ENCODE peak calls at places on chromosomes 12 and 14, in six cellular contexts. M, O, T, I, K and E are unnamed samples.

GRCh38 chr12:92629349-92630065 is 73.3 kb upstream of the PLEKHG7 start:
- DNase-seq in T (no peak), M (peak), O (peak), K (peak), I (no peak), E (no peak)

GRCh38 chr12:39427360-39427808 is 15.5 kb downstream of the KIF21A start:
- DNase-seq in I (no peak), K (no peak), T (peak), M (no peak), O (no peak), E (peak)

GRCh38 chr12:34601689-34602088 is 579.4 kb downstream of the ALG10 start:
- DNase-seq in I (no peak), T (no peak), M (peak), O (no peak), K (no peak), E (no peak)

GRCh38 chr12:131340616-131341210 is 370.2 kb upstream of the SFSWAP start:
- DNase-seq in K (no peak), T (no peak), M (no peak), I (no peak), O (no peak), E (no peak)

GRCh38 chr12:6307521-6307920 is 3.0 kb upstream of the PLEKHG6 start:
- DNase-seq in T (no peak), O (no peak), M (no peak), I (no peak), K (no peak), E (no peak)

GRCh38 chr14:77239412-77239811 is 31.6 kb downstream of the NGB start:
- DNase-seq in K (no peak), M (no peak), O (no peak), I (no peak), T (no peak), E (no peak)

GRCh38 chr12:26878661-26879119 is 45.7 kb upstream of the ITPR2 start:
- DNase-seq in O (no peak), K (no peak), I (no peak), T (no peak), M (no peak), E (no peak)

GRCh38 chr12:40942326-40942725 is 245.8 kb upstream of the PDZRN4 start:
- DNase-seq in O (peak), K (no peak), I (no peak), T (peak), M (no peak), E (no peak)

GRCh38 chr12:102612008-102612407 is 131.6 kb upstream of the IGF1 start:
- DNase-seq in I (no peak), M (no peak), O (no peak), T (no peak), K (no peak), E (no peak)

GRCh38 chr12:110582286-110583136 is 607 bp downstream of the PPTC7 start:
- DNase-seq in T (peak), K (peak), M (peak), I (no peak), O (peak), E (no peak)

GRCh38 chr12:93201990-93202389 is 175.7 kb upstream of the NUDT4 start:
- DNase-seq in M (no peak), O (no peak), K (no peak), I (no peak), T (no peak), E (no peak)

GRCh38 chr14:54206477-54206876 is 190.3 kb upstream of the CDKN3 start:
- DNase-seq in K (no peak), M (no peak), O (no peak), I (no peak), T (no peak), E (no peak)

GRCh38 chr12:14885718-14886201 is at the start of gene MGP:
- DNase-seq in O (peak), T (no peak), I (no peak), M (no peak), K (no peak), E (no peak)

GRCh38 chr14:95415993-95416392 is 96.3 kb upstream of the CLMN start:
- DNase-seq in I (no peak), M (no peak), O (no peak), K (no peak), T (no peak), E (no peak)
- TF ChIP-seq BHLHE40 in I (no peak), M (no peak), O (no peak), K (no peak), T (no peak), E (no peak)

GRCh38 chr14:93402951-93403350 is 27.8 kb upstream of the UNC79 start:
- DNase-seq in T (no peak), O (no peak), K (no peak), M (no peak), I (no peak), E (no peak)
- TF ChIP-seq BHLHE40 in T (no peak), O (no peak), K (no peak), M (no peak), I (no peak), E (no peak)

GRCh38 chr12:11577658-11578260 is 71.7 kb upstream of the ETV6 start:
- DNase-seq in K (no peak), M (no peak), I (no peak), O (peak), T (no peak), E (no peak)
- TF ChIP-seq BHLHE40 in K (no peak), M (no peak), I (no peak), O (no peak), T (no peak), E (no peak)

GRCh38 chr14:69037790-69038448 is 58.8 kb upstream of the ACTN1 start:
- DNase-seq in T (peak), M (no peak), O (peak), I (no peak), K (peak), E (no peak)
- TF ChIP-seq BHLHE40 in T (no peak), M (no peak), O (no peak), I (no peak), K (no peak), E (no peak)

DNA sequence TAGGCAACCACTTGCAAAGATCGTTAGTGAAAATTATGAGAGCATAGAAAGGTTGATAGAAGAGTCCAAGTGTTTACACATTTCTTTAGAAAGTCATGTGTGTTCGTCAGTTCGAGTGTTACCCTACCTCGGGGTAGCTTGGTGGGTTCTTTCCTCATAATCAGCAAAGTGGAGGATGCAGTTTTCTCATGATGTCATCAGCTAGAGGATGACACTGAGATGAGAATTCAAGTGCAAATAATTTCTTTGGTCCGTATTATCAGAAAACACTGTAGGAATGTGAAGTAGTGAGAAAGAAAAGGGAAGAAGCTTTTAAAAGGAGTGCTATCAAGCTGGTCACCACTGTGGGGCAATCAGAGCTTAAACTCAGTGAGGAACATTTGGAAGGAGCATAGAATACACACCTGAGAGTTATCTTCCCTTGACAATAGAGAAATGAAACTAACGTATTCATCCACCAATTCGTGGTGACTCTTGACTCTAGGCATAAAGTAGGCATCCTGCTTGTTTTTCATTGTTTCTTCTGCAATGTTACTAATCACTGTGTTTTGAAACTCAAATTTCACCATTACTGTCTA is 1340.9 kb upstream of the TMEM132C start:
- DNase-seq in O (no peak), T (peak), K (peak), I (peak), M (no peak), E (no peak)
- TF ChIP-seq BHLHE40 in O (no peak), T (no peak), K (no peak), I (no peak), M (no peak), E (no peak)